ENCODE peak calls at places on chromosomes 6 and 20, in eight cellular contexts. H, I, Y, O, R, V, U and A are unnamed samples.

GRCh38 chr6:36840471-36841461 is 1.5 kb upstream of the CPNE5 start:
- DNase-seq in H (no peak), R (peak), O (peak), U (peak), I (peak), Y (peak), V (peak), A (no peak)

GRCh38 chr6:169529931-169530761 is 171.7 kb downstream of the WDR27 start:
- DNase-seq in Y (peak), H (no peak), R (no peak), U (peak), I (peak), V (peak), O (no peak), A (no peak)

GRCh38 chr20:43786885-43787284 is 60.1 kb upstream of the GTSF1L start:
- DNase-seq in R (no peak), H (no peak), O (no peak), I (no peak), U (no peak), V (no peak), Y (no peak), A (no peak)

GRCh38 chr6:138682722-138683521 is 90.6 kb upstream of the CCDC28A start:
- DNase-seq in V (no peak), U (no peak), H (no peak), R (no peak), I (no peak), O (peak), Y (no peak), A (no peak)

GRCh38 chr6:160010067-160010466 is 41.2 kb downstream of the IGF2R start:
- DNase-seq in Y (no peak), H (peak), O (no peak), U (peak), I (peak), V (peak), R (no peak), A (no peak)

GRCh38 chr6:169172435-169172834 is 81.2 kb downstream of the THBS2 start:
- DNase-seq in Y (no peak), V (peak), U (no peak), R (no peak), H (peak), I (peak), O (no peak), A (peak)

GRCh38 chr6:86586195-86586594 is 351.1 kb upstream of the HTR1E start:
- DNase-seq in H (no peak), U (no peak), I (no peak), Y (no peak), O (no peak), V (no peak), R (no peak), A (no peak)

GRCh38 chr20:56929606-56930005 is 300.5 kb downstream of the TFAP2C start:
- DNase-seq in R (no peak), H (no peak), Y (no peak), I (no peak), U (no peak), V (no peak), O (no peak), A (no peak)

GRCh38 chr6:123925360-123925759 is 121.7 kb downstream of the NKAIN2 start:
- DNase-seq in O (no peak), U (no peak), V (no peak), H (no peak), R (no peak), I (peak), Y (no peak), A (no peak)

GRCh38 chr6:42781811-42782688 is at the start of gene BICRAL:
- DNase-seq in Y (peak), U (peak), V (peak), H (peak), R (peak), I (peak), O (peak), A (peak)

GRCh38 chr6:151119823-151120524 is 119.8 kb upstream of the AKAP12 start:
- DNase-seq in V (no peak), R (no peak), U (no peak), H (no peak), I (no peak), O (no peak), Y (no peak), A (no peak)

GRCh38 chr20:24487648-24488047 is 18.2 kb downstream of the SYNDIG1 start:
- DNase-seq in V (no peak), U (no peak), O (no peak), H (no peak), I (no peak), Y (no peak), R (no peak), A (no peak)

GRCh38 chr6:5215181-5215580 is 45.6 kb downstream of the LYRM4 start:
- DNase-seq in H (no peak), O (no peak), R (no peak), Y (no peak), V (no peak), U (no peak), I (no peak), A (no peak)

GRCh38 chr20:951384-952169 is 35.4 kb upstream of the ANGPT4 start:
- DNase-seq in O (no peak), Y (no peak), I (no peak), H (no peak), V (no peak), U (no peak), R (no peak), A (no peak)

GRCh38 chr20:61253640-61254511 is 1.8 kb downstream of the CDH4 start:
- DNase-seq in H (no peak), V (no peak), I (no peak), R (peak), U (peak), Y (no peak), O (peak), A (no peak)

GRCh38 chr6:30238178-30238795 is 25.1 kb upstream of the TRIM26 start:
- DNase-seq in O (no peak), R (no peak), V (no peak), H (no peak), I (peak), U (no peak), Y (no peak), A (peak)

GRCh38 chr6:37038297-37039198 is 33.1 kb downstream of the FGD2 start:
- DNase-seq in I (no peak), R (no peak), O (no peak), Y (no peak), H (peak), V (peak), U (peak), A (peak)

GRCh38 chr6:37612475-37612874 is 85.2 kb downstream of the MDGA1 start:
- DNase-seq in R (no peak), U (no peak), O (no peak), Y (no peak), I (no peak), H (no peak), V (no peak), A (no peak)

GRCh38 chr20:61724376-61724775 is 341.3 kb downstream of the TAF4 start:
- DNase-seq in I (peak), U (no peak), O (no peak), R (peak), H (no peak), V (no peak), Y (no peak), A (no peak)

GRCh38 chr6:157832250-157832967 is 9.4 kb downstream of the SNX9 start:
- DNase-seq in O (no peak), U (no peak), V (no peak), H (no peak), Y (no peak), R (no peak), I (no peak), A (no peak)

GRCh38 chr6:111105578-111105977 is 18.3 kb downstream of the SLC16A10 start:
- DNase-seq in I (peak), V (peak), O (peak), H (no peak), R (no peak), U (peak), Y (peak), A (peak)

GRCh38 chr20:6583134-6583738 is 184.2 kb upstream of the BMP2 start:
- DNase-seq in U (peak), H (no peak), V (peak), Y (peak), I (peak), O (no peak), R (peak), A (peak)

GRCh38 chr6:38805682-38806081 is 90.6 kb downstream of the DNAH8 start:
- DNase-seq in V (no peak), R (no peak), Y (no peak), I (no peak), O (no peak), H (no peak), U (no peak), A (no peak)

GRCh38 chr6:34964564-34964963 is 75.5 kb downstream of the ANKS1A start:
- DNase-seq in V (no peak), Y (no peak), I (no peak), O (no peak), R (no peak), U (no peak), H (no peak), A (no peak)

GRCh38 chr6:11092654-11093053 is 980 bp upstream of the SMIM13 start:
- DNase-seq in U (no peak), H (no peak), R (no peak), V (no peak), Y (no peak), O (no peak), I (no peak), A (no peak)

GRCh38 chr6:140774080-140774505 is 1358.6 kb upstream of the GJE1 start:
- DNase-seq in R (no peak), O (no peak), Y (no peak), I (peak), U (no peak), V (no peak), H (no peak), A (no peak)

GRCh38 chr6:38040254-38040653 is 220.7 kb downstream of the ZFAND3 start:
- DNase-seq in O (no peak), R (no peak), H (no peak), I (no peak), U (no peak), V (no peak), Y (no peak), A (no peak)

GRCh38 chr6:134303903-134304302 is 14.0 kb downstream of the SGK1 start:
- DNase-seq in O (no peak), Y (no peak), H (no peak), R (no peak), V (no peak), I (no peak), U (no peak), A (no peak)

GRCh38 chr6:154555075-154555677 is 44.7 kb upstream of the CNKSR3 start:
- DNase-seq in U (peak), O (no peak), V (no peak), Y (no peak), I (no peak), H (no peak), R (no peak), A (no peak)

GRCh38 chr20:38932457-38933120 is 6.4 kb downstream of the FAM83D start:
- DNase-seq in R (no peak), V (no peak), Y (no peak), I (peak), H (no peak), U (no peak), O (no peak), A (no peak)

GRCh38 chr6:95431637-95432228 is 145.6 kb upstream of the MANEA start:
- DNase-seq in U (peak), H (peak), Y (peak), O (no peak), R (peak), I (peak), V (no peak), A (peak)

GRCh38 chr6:98581725-98582124 is 252.6 kb upstream of the POU3F2 start:
- DNase-seq in O (no peak), H (no peak), I (no peak), U (no peak), V (no peak), Y (no peak), R (no peak), A (no peak)

GRCh38 chr20:30811896-30812671 is 445.4 kb upstream of the DEFB115 start:
- DNase-seq in Y (no peak), R (peak), I (peak), O (peak), H (no peak), U (peak), V (no peak), A (no peak)

DNA sequence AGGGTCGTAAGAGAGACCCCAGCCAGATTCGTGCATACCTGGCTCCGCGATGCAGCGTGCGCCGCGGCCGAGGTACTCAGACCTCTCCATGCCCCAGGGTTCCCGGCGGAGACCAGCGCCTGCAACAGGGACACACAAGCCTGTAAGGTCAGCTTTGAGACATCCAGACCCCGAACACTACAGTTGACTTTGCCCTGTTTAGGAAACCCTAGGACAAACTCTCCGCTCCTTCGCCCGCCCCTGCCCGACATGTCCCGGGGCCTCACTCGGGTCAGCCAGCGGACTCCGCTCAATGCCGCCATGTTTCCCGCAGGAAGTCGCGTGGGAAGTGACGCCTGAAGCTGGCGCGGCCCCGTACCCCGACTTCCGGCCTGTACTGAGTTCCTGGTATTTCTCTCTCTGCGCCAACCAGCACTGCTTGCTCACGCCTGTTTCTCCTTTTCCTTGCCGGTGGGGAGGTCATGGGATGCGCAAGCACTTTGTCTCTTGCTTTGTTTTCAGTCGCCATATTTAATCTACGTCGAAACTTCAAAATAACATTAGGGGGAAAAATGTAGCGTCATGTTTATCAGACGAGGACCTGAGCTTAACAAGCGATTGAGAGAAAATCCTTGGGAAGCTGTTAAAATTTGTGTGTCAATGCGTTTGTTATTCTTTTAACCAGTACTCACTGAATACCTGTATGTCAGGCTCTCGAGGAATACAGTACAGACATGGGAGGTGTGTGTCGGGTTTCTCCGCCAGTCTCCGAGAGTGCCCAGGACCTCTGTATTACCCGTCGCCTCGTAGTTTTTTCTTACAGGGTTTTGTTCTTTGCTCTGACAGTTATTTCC is at the start of gene IDH3B:
- DNase-seq in U (peak), H (peak), Y (peak), I (peak), O (peak), V (peak), R (peak), A (peak)
- TF ChIP-seq POLR2A in U (peak), H (peak), Y (peak), I (peak), O (peak), V (peak), R (peak), A (peak)

GRCh38 chr6:149362289-149362688 is 37.8 kb upstream of the SUMO4 start:
- DNase-seq in U (no peak), H (no peak), O (no peak), V (no peak), Y (no peak), I (no peak), R (no peak), A (no peak)
- H3K4me3 ChIP-seq in U (no peak), H (no peak), O (no peak), V (no peak), Y (no peak), I (no peak), R (no peak), A (no peak)

DNA sequence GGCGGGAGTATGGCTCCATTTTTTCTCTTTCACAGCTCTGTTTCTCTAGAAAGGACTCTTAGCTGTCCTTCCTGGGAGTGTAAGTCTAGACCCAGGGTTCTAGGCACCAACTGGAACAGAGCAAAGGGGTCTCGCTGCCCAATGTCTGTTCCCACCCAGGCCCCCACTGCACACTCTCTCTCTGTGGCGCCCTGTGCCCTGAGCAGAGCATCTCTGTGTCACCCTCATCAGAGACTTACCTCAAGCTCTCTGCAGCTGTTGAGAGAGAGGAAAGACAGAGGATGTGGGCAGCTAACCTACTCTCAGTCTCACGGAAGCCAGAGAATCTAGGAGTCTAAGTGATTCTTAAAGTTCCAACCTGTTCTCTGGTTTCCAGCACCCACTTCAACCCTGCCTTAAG is 9.5 kb downstream of the NCR2 start:
- DNase-seq in Y (no peak), R (peak), V (no peak), H (no peak), U (no peak), I (no peak), O (no peak), A (no peak)
- TF ChIP-seq POLR2A in Y (no peak), R (no peak), V (no peak), H (no peak), U (no peak), I (no peak), O (no peak), A (no peak)

DNA sequence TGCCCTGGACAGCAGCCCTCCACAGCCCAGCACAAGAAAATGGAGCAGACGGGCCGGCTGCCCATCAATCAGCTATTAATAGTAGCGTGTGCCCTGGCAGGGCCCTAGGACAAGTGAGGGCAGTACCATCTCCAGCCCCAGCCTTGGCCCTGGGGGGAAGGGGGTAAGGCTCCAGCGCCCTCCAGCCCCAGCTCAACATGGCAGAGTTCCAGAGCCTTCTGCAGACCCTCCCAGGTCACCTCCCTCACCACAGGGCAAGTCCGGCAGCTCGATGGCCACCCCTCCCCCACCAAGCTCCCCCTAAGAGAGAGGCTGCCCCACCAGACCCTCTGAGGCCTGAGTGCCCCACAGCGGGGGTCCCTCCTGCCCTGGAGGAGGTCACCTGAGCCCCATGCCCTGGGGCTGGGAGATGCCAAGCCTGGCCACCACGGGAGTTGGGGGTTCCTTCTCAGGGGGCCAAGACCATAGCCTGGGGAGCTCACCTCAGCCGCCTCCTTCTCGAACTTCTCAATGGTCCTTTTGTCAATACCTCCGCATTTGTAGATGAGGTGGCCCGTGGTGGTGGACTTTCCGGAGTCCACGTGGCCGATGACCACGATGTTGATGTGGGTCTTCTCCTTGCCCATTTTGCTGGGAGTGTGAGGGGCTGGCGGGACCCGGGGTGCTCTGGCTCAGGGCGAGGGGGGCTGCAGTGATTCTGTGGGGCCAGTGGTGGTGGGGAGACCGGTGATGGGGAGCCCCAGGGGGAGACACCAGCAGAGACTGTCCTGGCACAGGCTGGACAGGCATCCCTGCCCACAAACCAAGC is 1.5 kb downstream of the EEF1A2 start:
- DNase-seq in I (no peak), U (no peak), Y (no peak), R (peak), H (no peak), V (no peak), O (peak), A (peak)
- H3K4me3 ChIP-seq in I (no peak), U (no peak), Y (no peak), R (no peak), H (no peak), V (no peak), O (no peak), A (peak)

GRCh38 chr6:16322666-16323312 is 84.4 kb downstream of the GMPR start:
- DNase-seq in O (peak), V (peak), R (no peak), I (peak), U (peak), H (no peak), Y (peak), A (peak)
- TF ChIP-seq POLR2A in O (no peak), V (no peak), R (no peak), I (no peak), U (no peak), H (no peak), Y (no peak), A (peak)

GRCh38 chr20:53623454-53624206 is 30.0 kb upstream of the ZNF217 start:
- DNase-seq in H (peak), O (no peak), Y (peak), R (no peak), I (peak), U (peak), V (peak), A (peak)

GRCh38 chr20:53623127-53623453 is 29.5 kb upstream of the ZNF217 start:
- DNase-seq in H (no peak), I (no peak), Y (no peak), V (no peak), U (no peak), R (no peak), O (no peak), A (no peak)

GRCh38 chr20:53617791-53618489 is 24.3 kb upstream of the ZNF217 start:
- DNase-seq in O (no peak), H (no peak), R (no peak), V (no peak), I (no peak), U (no peak), Y (no peak), A (no peak)

GRCh38 chr20:53622247-53623114 is 28.8 kb upstream of the ZNF217 start:
- DNase-seq in Y (no peak), R (no peak), V (no peak), O (no peak), H (no peak), U (peak), I (peak), A (no peak)

GRCh38 chr20:53621482-53622246 is 28.0 kb upstream of the ZNF217 start:
- DNase-seq in H (no peak), O (no peak), Y (peak), V (peak), I (peak), R (peak), U (peak), A (peak)
- H3K4me3 ChIP-seq in H (no peak), O (no peak), Y (no peak), V (no peak), I (no peak), R (no peak), U (no peak), A (no peak)

GRCh38 chr6:89284081-89284480 is 31.0 kb downstream of the GABRR2 start:
- DNase-seq in H (no peak), R (no peak), V (no peak), I (no peak), O (no peak), U (no peak), Y (no peak), A (no peak)
- TF ChIP-seq POLR2A in H (no peak), R (no peak), V (no peak), I (no peak), O (no peak), U (no peak), Y (no peak), A (no peak)

DNA sequence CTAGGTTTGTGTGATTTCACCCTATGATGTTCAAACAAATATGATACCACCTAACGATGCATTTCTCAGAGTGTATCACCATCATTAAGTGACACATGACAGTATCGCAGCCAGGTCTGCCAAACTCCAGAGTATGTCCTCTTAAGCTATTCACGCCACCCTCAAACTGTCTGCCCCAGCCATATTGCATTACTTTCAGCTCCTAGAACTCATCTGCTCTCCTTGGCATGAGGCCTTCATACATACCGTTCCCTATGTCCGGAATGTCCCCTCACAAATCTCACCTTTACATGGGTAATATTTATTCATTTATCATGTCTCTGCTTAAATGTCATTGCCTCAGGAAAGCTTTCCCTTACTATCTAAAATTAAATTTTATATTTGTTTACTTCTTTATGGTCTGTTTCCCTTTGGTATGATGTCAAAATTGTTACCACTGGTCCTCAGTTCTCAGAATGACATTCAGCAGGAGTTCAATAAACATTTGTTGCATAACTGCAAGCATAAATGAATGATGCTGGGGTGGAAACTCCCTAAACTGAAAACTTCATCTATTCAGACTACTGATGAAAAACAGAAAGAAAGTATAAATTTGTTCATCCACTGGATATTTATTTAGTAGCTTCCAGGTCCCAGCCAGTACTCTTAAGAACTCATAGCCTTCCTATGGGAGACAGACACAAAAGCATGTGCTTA is 3.2 kb downstream of the SESN1 start:
- DNase-seq in H (no peak), V (no peak), Y (no peak), I (no peak), R (no peak), O (no peak), U (no peak), A (no peak)
- H3K4me3 ChIP-seq in H (peak), V (peak), Y (no peak), I (peak), R (no peak), O (no peak), U (no peak), A (no peak)